ENCODE peak calls at places on chromosome 6, in seven cellular contexts. One of them, this sample, is unnamed.

GRCh38 chr6:99603421-99604160 is 3.0 kb upstream of the PRDM13 start:
- DNase-seq in A549: peak
- DNase-seq in glomerular endothelial cell: no peak
- DNase-seq in GM04503: no peak
- DNase-seq in GM20000: peak
- DNase-seq in choroid plexus epithelial cell: no peak
- DNase-seq in endothelial cell of umbilical vein: peak
- DNase-seq in this sample: no peak

GRCh38 chr6:92050216-92050615 is 1369.1 kb downstream of the EPHA7 start:
- DNase-seq in A549: no peak
- DNase-seq in glomerular endothelial cell: no peak
- DNase-seq in GM04503: no peak
- DNase-seq in GM20000: no peak
- DNase-seq in choroid plexus epithelial cell: peak
- DNase-seq in endothelial cell of umbilical vein: no peak
- DNase-seq in this sample: no peak

GRCh38 chr6:131173680-131174079 is 38.4 kb downstream of the AKAP7 start:
- DNase-seq in A549: no peak
- DNase-seq in glomerular endothelial cell: no peak
- DNase-seq in GM04503: peak
- DNase-seq in GM20000: no peak
- DNase-seq in choroid plexus epithelial cell: peak
- DNase-seq in endothelial cell of umbilical vein: no peak
- DNase-seq in this sample: no peak

GRCh38 chr6:86963352-86963751 is 26.0 kb downstream of the HTR1E start:
- DNase-seq in A549: no peak
- DNase-seq in glomerular endothelial cell: no peak
- DNase-seq in GM04503: no peak
- DNase-seq in GM20000: no peak
- DNase-seq in choroid plexus epithelial cell: no peak
- DNase-seq in endothelial cell of umbilical vein: no peak
- DNase-seq in this sample: no peak

GRCh38 chr6:151431336-151431735 is 20.6 kb downstream of the RMND1 start:
- DNase-seq in A549: no peak
- DNase-seq in glomerular endothelial cell: no peak
- DNase-seq in GM04503: no peak
- DNase-seq in GM20000: no peak
- DNase-seq in choroid plexus epithelial cell: peak
- DNase-seq in endothelial cell of umbilical vein: no peak
- DNase-seq in this sample: no peak

GRCh38 chr6:157274471-157275226 is 48.7 kb downstream of the TMEM242 start:
- DNase-seq in A549: peak
- DNase-seq in glomerular endothelial cell: no peak
- DNase-seq in GM04503: no peak
- DNase-seq in GM20000: peak
- DNase-seq in choroid plexus epithelial cell: peak
- DNase-seq in endothelial cell of umbilical vein: peak
- DNase-seq in this sample: peak

GRCh38 chr6:112310439-112311154 is 36.5 kb upstream of the RFPL4B start:
- DNase-seq in A549: no peak
- DNase-seq in glomerular endothelial cell: no peak
- DNase-seq in GM04503: no peak
- DNase-seq in GM20000: no peak
- DNase-seq in choroid plexus epithelial cell: no peak
- DNase-seq in endothelial cell of umbilical vein: no peak
- DNase-seq in this sample: no peak

GRCh38 chr6:45942953-45943352 is 72.7 kb downstream of the CLIC5 start:
- DNase-seq in A549: no peak
- DNase-seq in glomerular endothelial cell: no peak
- DNase-seq in GM04503: no peak
- DNase-seq in GM20000: no peak
- DNase-seq in choroid plexus epithelial cell: no peak
- DNase-seq in endothelial cell of umbilical vein: no peak
- DNase-seq in this sample: no peak

GRCh38 chr6:105301072-105301503 is 101.8 kb downstream of the PREP start:
- DNase-seq in A549: no peak
- DNase-seq in glomerular endothelial cell: no peak
- DNase-seq in GM04503: no peak
- DNase-seq in GM20000: no peak
- DNase-seq in choroid plexus epithelial cell: peak
- DNase-seq in endothelial cell of umbilical vein: no peak
- DNase-seq in this sample: no peak

GRCh38 chr6:20365456-20365855 is 36.2 kb upstream of the E2F3 start:
- DNase-seq in A549: no peak
- DNase-seq in glomerular endothelial cell: no peak
- DNase-seq in GM04503: no peak
- DNase-seq in GM20000: no peak
- DNase-seq in choroid plexus epithelial cell: no peak
- DNase-seq in endothelial cell of umbilical vein: no peak
- DNase-seq in this sample: no peak

This sample was measured in HCT116.